ENCODE peak calls at places on chromosomes 6 and 20, in five cellular contexts. One of them, this sample, is unnamed.

GRCh38 chr6:43749461-43749860 is 20.6 kb upstream of the VEGFA start:
- DNase-seq in heart right ventricle: peak
- DNase-seq in AG04450: no peak
- DNase-seq in lung microvascular endothelial cell: no peak
- DNase-seq in NCI-H345: no peak
- DNase-seq in this sample: no peak

GRCh38 chr20:32663704-32664351 is 9.9 kb downstream of the C20orf203 start:
- DNase-seq in lung microvascular endothelial cell: no peak
- DNase-seq in AG04450: no peak
- DNase-seq in NCI-H345: no peak
- DNase-seq in heart right ventricle: no peak
- DNase-seq in this sample: no peak

GRCh38 chr20:42041000-42041565 is 422.9 kb upstream of the CHD6 start:
- DNase-seq in AG04450: no peak
- DNase-seq in lung microvascular endothelial cell: no peak
- DNase-seq in NCI-H345: peak
- DNase-seq in heart right ventricle: no peak
- DNase-seq in this sample: no peak

GRCh38 chr6:117711369-117711768 is 36.1 kb downstream of the NUS1 start:
- DNase-seq in AG04450: no peak
- DNase-seq in heart right ventricle: no peak
- DNase-seq in lung microvascular endothelial cell: peak
- DNase-seq in NCI-H345: no peak
- DNase-seq in this sample: no peak

GRCh38 chr20:23442436-23442835 is 3.0 kb downstream of the CSTL1 start:
- DNase-seq in NCI-H345: no peak
- DNase-seq in lung microvascular endothelial cell: no peak
- DNase-seq in heart right ventricle: no peak
- DNase-seq in AG04450: no peak
- DNase-seq in this sample: no peak

GRCh38 chr6:4352731-4353130 is 217.4 kb upstream of the ECI2 start:
- DNase-seq in heart right ventricle: no peak
- DNase-seq in lung microvascular endothelial cell: peak
- DNase-seq in NCI-H345: no peak
- DNase-seq in AG04450: no peak
- DNase-seq in this sample: no peak

GRCh38 chr20:61753196-61753942 is 312.3 kb downstream of the TAF4 start:
- DNase-seq in lung microvascular endothelial cell: no peak
- DNase-seq in heart right ventricle: no peak
- DNase-seq in NCI-H345: no peak
- DNase-seq in AG04450: peak
- DNase-seq in this sample: no peak

GRCh38 chr6:128712898-128713297 is 170.0 kb upstream of the LAMA2 start:
- DNase-seq in NCI-H345: no peak
- DNase-seq in lung microvascular endothelial cell: no peak
- DNase-seq in heart right ventricle: no peak
- DNase-seq in AG04450: no peak
- DNase-seq in this sample: no peak

GRCh38 chr6:116444092-116444491 is 17.1 kb upstream of the CALHM6 start:
- DNase-seq in AG04450: no peak
- DNase-seq in heart right ventricle: no peak
- DNase-seq in NCI-H345: peak
- DNase-seq in lung microvascular endothelial cell: peak
- DNase-seq in this sample: no peak

GRCh38 chr6:167980911-167981310 is 16.6 kb upstream of the KIF25 start:
- DNase-seq in heart right ventricle: no peak
- DNase-seq in AG04450: no peak
- DNase-seq in lung microvascular endothelial cell: no peak
- DNase-seq in NCI-H345: no peak
- DNase-seq in this sample: no peak

GRCh38 chr6:133277228-133277894 is 36.2 kb downstream of the EYA4 start:
- DNase-seq in AG04450: no peak
- DNase-seq in lung microvascular endothelial cell: no peak
- DNase-seq in heart right ventricle: no peak
- DNase-seq in NCI-H345: no peak
- DNase-seq in this sample: no peak

GRCh38 chr6:152170702-152171667 is 363.5 kb downstream of the ESR1 start:
- DNase-seq in heart right ventricle: no peak
- DNase-seq in NCI-H345: no peak
- DNase-seq in lung microvascular endothelial cell: no peak
- DNase-seq in AG04450: peak
- DNase-seq in this sample: no peak

GRCh38 chr6:56772737-56773184 is 130.1 kb upstream of the DST start:
- DNase-seq in AG04450: peak
- DNase-seq in heart right ventricle: peak
- DNase-seq in lung microvascular endothelial cell: peak
- DNase-seq in NCI-H345: no peak
- DNase-seq in this sample: no peak

GRCh38 chr6:149037026-149037734 is 280.3 kb upstream of the TAB2 start:
- DNase-seq in heart right ventricle: no peak
- DNase-seq in AG04450: peak
- DNase-seq in NCI-H345: no peak
- DNase-seq in lung microvascular endothelial cell: no peak
- DNase-seq in this sample: no peak

GRCh38 chr6:142566628-142567396 is 265.0 kb downstream of the ADGRG6 start:
- DNase-seq in lung microvascular endothelial cell: peak
- DNase-seq in heart right ventricle: peak
- DNase-seq in NCI-H345: peak
- DNase-seq in AG04450: peak
- DNase-seq in this sample: peak

GRCh38 chr6:2560903-2561698 is 189.6 kb downstream of the MYLK4 start:
- DNase-seq in AG04450: no peak
- DNase-seq in lung microvascular endothelial cell: no peak
- DNase-seq in NCI-H345: no peak
- DNase-seq in heart right ventricle: no peak
- DNase-seq in this sample: no peak

GRCh38 chr6:160132297-160132637 is 10.7 kb downstream of the SLC22A1 start:
- DNase-seq in AG04450: no peak
- DNase-seq in lung microvascular endothelial cell: no peak
- DNase-seq in NCI-H345: no peak
- DNase-seq in heart right ventricle: no peak
- DNase-seq in this sample: no peak

GRCh38 chr6:11889574-11889973 is 111.0 kb upstream of the ADTRP start:
- DNase-seq in heart right ventricle: no peak
- DNase-seq in NCI-H345: no peak
- DNase-seq in lung microvascular endothelial cell: no peak
- DNase-seq in AG04450: no peak
- DNase-seq in this sample: no peak

GRCh38 chr20:58709013-58709702 is 16.6 kb downstream of the NPEPL1 start:
- DNase-seq in NCI-H345: no peak
- DNase-seq in heart right ventricle: no peak
- DNase-seq in AG04450: no peak
- DNase-seq in lung microvascular endothelial cell: peak
- DNase-seq in this sample: peak

GRCh38 chr6:76984572-76984971 is 478.7 kb downstream of the HTR1B start:
- DNase-seq in lung microvascular endothelial cell: no peak
- DNase-seq in heart right ventricle: no peak
- DNase-seq in NCI-H345: no peak
- DNase-seq in AG04450: no peak
- DNase-seq in this sample: no peak

GRCh38 chr6:104700371-104701185 is 159.1 kb downstream of the HACE1 start:
- DNase-seq in NCI-H345: no peak
- DNase-seq in lung microvascular endothelial cell: no peak
- DNase-seq in AG04450: no peak
- DNase-seq in heart right ventricle: no peak
- DNase-seq in this sample: no peak

GRCh38 chr20:63441777-63442493 is 30.5 kb downstream of the KCNQ2 start:
- DNase-seq in NCI-H345: peak
- DNase-seq in heart right ventricle: peak
- DNase-seq in lung microvascular endothelial cell: peak
- DNase-seq in AG04450: no peak
- DNase-seq in this sample: no peak

GRCh38 chr20:50924261-50924660 is 7.0 kb downstream of the ADNP start:
- DNase-seq in heart right ventricle: no peak
- DNase-seq in lung microvascular endothelial cell: no peak
- DNase-seq in NCI-H345: no peak
- DNase-seq in AG04450: no peak
- DNase-seq in this sample: no peak

GRCh38 chr6:106666290-106667021 is 37.1 kb downstream of the QRSL1 start:
- DNase-seq in lung microvascular endothelial cell: no peak
- DNase-seq in AG04450: no peak
- DNase-seq in NCI-H345: no peak
- DNase-seq in heart right ventricle: no peak
- DNase-seq in this sample: no peak

GRCh38 chr6:107679457-107679856 is 144.7 kb downstream of the SCML4 start:
- DNase-seq in AG04450: no peak
- DNase-seq in lung microvascular endothelial cell: no peak
- DNase-seq in NCI-H345: no peak
- DNase-seq in heart right ventricle: peak
- DNase-seq in this sample: no peak

GRCh38 chr6:43269273-43270007 is 26.2 kb downstream of the TTBK1 start:
- DNase-seq in NCI-H345: no peak
- DNase-seq in lung microvascular endothelial cell: no peak
- DNase-seq in AG04450: no peak
- DNase-seq in heart right ventricle: peak
- DNase-seq in this sample: no peak

GRCh38 chr6:40743690-40744446 is 156.7 kb upstream of the LRFN2 start:
- DNase-seq in AG04450: no peak
- DNase-seq in NCI-H345: no peak
- DNase-seq in lung microvascular endothelial cell: no peak
- DNase-seq in heart right ventricle: no peak
- DNase-seq in this sample: no peak